ENCODE peak calls at places on chromosomes 11 and 22, in five cellular contexts. G is fibroblast of lung, W is NAMALWA, N is HFF-Myc, P is HuH-7. V is an unnamed sample.

GRCh38 chr11:107691003-107691402 is 20.9 kb downstream of the SLN start:
- DNase-seq in P (no peak), W (no peak), N (no peak), G (peak), V (no peak)

GRCh38 chr11:64334764-64335741 is 5.0 kb upstream of the CCDC88B start:
- DNase-seq in P (peak), N (peak), G (peak), W (peak), V (no peak)

GRCh38 chr11:130918081-130918480 is 1.8 kb upstream of the SNX19 start:
- DNase-seq in W (no peak), N (no peak), G (no peak), P (no peak), V (no peak)

GRCh38 chr22:47063606-47064005 is 301.2 kb downstream of the TBC1D22A start:
- DNase-seq in W (no peak), N (no peak), G (no peak), P (no peak), V (no peak)

GRCh38 chr22:28143206-28143605 is 224.2 kb upstream of the PITPNB start:
- DNase-seq in G (peak), N (no peak), W (no peak), P (no peak), V (no peak)

GRCh38 chr11:128419012-128419767 is 168.2 kb downstream of the ETS1 start:
- DNase-seq in N (no peak), G (no peak), W (no peak), P (no peak), V (no peak)

GRCh38 chr22:50465531-50465930 is 9.3 kb downstream of the SBF1 start:
- DNase-seq in P (no peak), W (no peak), G (no peak), N (no peak), V (no peak)

GRCh38 chr22:38202437-38203089 is 769 bp downstream of the MAFF start:
- DNase-seq in P (no peak), W (peak), G (peak), N (no peak), V (peak)

GRCh38 chr11:3835100-3835485 is 5.7 kb downstream of the RHOG start:
- DNase-seq in G (no peak), P (no peak), N (no peak), W (no peak), V (no peak)

GRCh38 chr22:38103641-38104040 is 6.8 kb downstream of the BAIAP2L2 start:
- DNase-seq in P (no peak), G (no peak), W (no peak), N (no peak), V (no peak)

GRCh38 chr22:37991738-37992442 is 7.5 kb upstream of the SOX10 start:
- DNase-seq in P (no peak), W (no peak), G (no peak), N (no peak), V (no peak)

GRCh38 chr11:61522881-61523280 is 14.3 kb downstream of the LRRC10B start:
- DNase-seq in G (no peak), W (no peak), P (no peak), N (no peak), V (no peak)

GRCh38 chr11:116913000-116913399 is 75.6 kb upstream of the APOA1 start:
- DNase-seq in W (no peak), N (peak), G (peak), P (no peak), V (no peak)

GRCh38 chr22:19766506-19767426 is 6.2 kb downstream of the TBX1 start:
- DNase-seq in N (no peak), W (no peak), P (no peak), G (no peak), V (no peak)

GRCh38 chr11:128610765-128611617 is 23.6 kb upstream of the ETS1 start:
- DNase-seq in W (peak), N (no peak), P (no peak), G (no peak), V (no peak)

GRCh38 chr11:117071344-117071787 is 26.9 kb downstream of the SIK3 start:
- DNase-seq in G (peak), N (no peak), P (no peak), W (no peak), V (no peak)

GRCh38 chr11:62108017-62108750 is 15.6 kb upstream of the INCENP start:
- DNase-seq in P (peak), G (peak), W (peak), N (peak), V (peak)

GRCh38 chr11:6566704-6567370 is 36.6 kb downstream of the RRP8 start:
- DNase-seq in G (no peak), P (no peak), W (no peak), N (no peak), V (no peak)

GRCh38 chr22:20551805-20552449 is 44.5 kb downstream of the MED15 start:
- DNase-seq in P (peak), N (no peak), W (no peak), G (no peak), V (no peak)

GRCh38 chr11:119332111-119332765 is 2.1 kb upstream of the RNF26 start:
- DNase-seq in N (no peak), W (no peak), G (no peak), P (no peak), V (no peak)

GRCh38 chr11:100525197-100525596 is 161.9 kb upstream of the ARHGAP42 start:
- DNase-seq in P (no peak), N (no peak), G (no peak), W (no peak), V (no peak)

GRCh38 chr22:19174106-19175025 is 4.2 kb downstream of the SLC25A1 start:
- DNase-seq in P (no peak), W (peak), N (peak), G (peak), V (no peak)

GRCh38 chr11:101296896-101297295 is 167.3 kb upstream of the PGR start:
- DNase-seq in G (no peak), P (no peak), W (no peak), N (no peak), V (no peak)

GRCh38 chr11:14789879-14790484 is 102.0 kb downstream of the CYP2R1 start:
- DNase-seq in P (no peak), W (peak), G (no peak), N (no peak), V (no peak)

GRCh38 chr22:42328130-42328821 is 57.8 kb upstream of the TCF20 start:
- DNase-seq in P (no peak), N (no peak), W (no peak), G (no peak), V (no peak)

GRCh38 chr11:128595775-128596174 is 8.4 kb upstream of the ETS1 start:
- DNase-seq in W (no peak), P (no peak), G (no peak), N (no peak), V (no peak)

GRCh38 chr11:68340784-68341556 is 28.6 kb downstream of the LRP5 start:
- DNase-seq in W (no peak), G (no peak), N (no peak), P (no peak), V (no peak)

GRCh38 chr11:17864478-17864941 is 129.9 kb downstream of the KCNC1 start:
- DNase-seq in W (peak), G (no peak), N (no peak), P (peak), V (peak)

GRCh38 chr11:74384641-74385040 is 13.6 kb downstream of the PGM2L1 start:
- DNase-seq in P (peak), G (no peak), N (no peak), W (no peak), V (no peak)

GRCh38 chr11:121482231-121483129 is 29.7 kb upstream of the SORL1-AS1 start:
- DNase-seq in G (no peak), W (peak), N (no peak), P (no peak), V (no peak)

GRCh38 chr11:62646825-62647608 is 604 bp upstream of the GANAB start:
- DNase-seq in P (no peak), N (no peak), G (no peak), W (no peak), V (no peak)

GRCh38 chr22:42446151-42446550 is 13.9 kb upstream of the NFAM1 start:
- DNase-seq in G (no peak), P (no peak), W (no peak), N (no peak), V (no peak)

GRCh38 chr11:44848203-44848962 is 102.3 kb downstream of the TP53I11 start:
- DNase-seq in W (no peak), G (no peak), N (no peak), P (no peak), V (no peak)

V was measured in HEK293T.